ENCODE peak calls at places on chromosomes 1 and 21, in eight cellular contexts. One of them, this sample, is unnamed.
A peak's percentile ranks its signal among the peaks of the same experiment; 100 is the strongest.

GRCh38 chr1:27137022-27137542 is 17.8 kb downstream of the SLC9A1 start:
- DNase-seq in hepatocyte: no peak
- DNase-seq in lung: peak; percentile 69
- DNase-seq in AG09309: no peak
- DNase-seq in cardiac muscle cell: no peak
- DNase-seq in Caco-2: no peak
- DNase-seq in astrocyte of the spinal cord: no peak
- DNase-seq in mammary epithelial cell: no peak
- DNase-seq in this sample: no peak

GRCh38 chr1:13505020-13505419 is 8.8 kb downstream of the LRRC38 start:
- DNase-seq in cardiac muscle cell: no peak
- DNase-seq in astrocyte of the spinal cord: no peak
- DNase-seq in Caco-2: no peak
- DNase-seq in lung: no peak
- DNase-seq in hepatocyte: no peak
- DNase-seq in AG09309: no peak
- DNase-seq in mammary epithelial cell: no peak
- DNase-seq in this sample: no peak

GRCh38 chr1:86356247-86356646 is 39.9 kb downstream of the ODF2L start:
- DNase-seq in hepatocyte: no peak
- DNase-seq in AG09309: no peak
- DNase-seq in Caco-2: no peak
- DNase-seq in astrocyte of the spinal cord: no peak
- DNase-seq in cardiac muscle cell: peak; percentile 40
- DNase-seq in mammary epithelial cell: no peak
- DNase-seq in lung: no peak
- DNase-seq in this sample: no peak

GRCh38 chr1:17027900-17028299 is 16.2 kb upstream of the ATP13A2 start:
- DNase-seq in cardiac muscle cell: no peak
- DNase-seq in astrocyte of the spinal cord: no peak
- DNase-seq in hepatocyte: no peak
- DNase-seq in mammary epithelial cell: no peak
- DNase-seq in lung: peak; percentile 58
- DNase-seq in AG09309: no peak
- DNase-seq in Caco-2: no peak
- DNase-seq in this sample: no peak

GRCh38 chr1:4605158-4605557 is 49.3 kb upstream of the AJAP1 start:
- DNase-seq in mammary epithelial cell: no peak
- DNase-seq in Caco-2: no peak
- DNase-seq in cardiac muscle cell: no peak
- DNase-seq in astrocyte of the spinal cord: no peak
- DNase-seq in AG09309: no peak
- DNase-seq in lung: no peak
- DNase-seq in hepatocyte: no peak
- DNase-seq in this sample: no peak

GRCh38 chr1:201598396-201598795 is 59.5 kb downstream of the NAV1 start:
- DNase-seq in mammary epithelial cell: no peak
- DNase-seq in Caco-2: no peak
- DNase-seq in cardiac muscle cell: no peak
- DNase-seq in hepatocyte: no peak
- DNase-seq in astrocyte of the spinal cord: no peak
- DNase-seq in lung: no peak
- DNase-seq in AG09309: no peak
- DNase-seq in this sample: no peak

GRCh38 chr1:58266242-58266641 is 280.3 kb downstream of the OMA1 start:
- DNase-seq in lung: no peak
- DNase-seq in hepatocyte: no peak
- DNase-seq in astrocyte of the spinal cord: no peak
- DNase-seq in AG09309: no peak
- DNase-seq in mammary epithelial cell: no peak
- DNase-seq in Caco-2: no peak
- DNase-seq in cardiac muscle cell: no peak
- DNase-seq in this sample: no peak

GRCh38 chr1:53086504-53087070 is 24.6 kb downstream of the PODN start:
- DNase-seq in AG09309: no peak
- DNase-seq in Caco-2: no peak
- DNase-seq in cardiac muscle cell: no peak
- DNase-seq in hepatocyte: no peak
- DNase-seq in lung: no peak
- DNase-seq in astrocyte of the spinal cord: no peak
- DNase-seq in mammary epithelial cell: no peak
- DNase-seq in this sample: peak; percentile 70

GRCh38 chr1:229111703-229112319 is 159.1 kb upstream of the RAB4A start:
- DNase-seq in hepatocyte: no peak
- DNase-seq in cardiac muscle cell: peak; percentile 31
- DNase-seq in lung: no peak
- DNase-seq in astrocyte of the spinal cord: no peak
- DNase-seq in Caco-2: no peak
- DNase-seq in AG09309: no peak
- DNase-seq in mammary epithelial cell: no peak
- DNase-seq in this sample: peak; percentile 86

GRCh38 chr1:234246638-234247116 is 126.6 kb upstream of the COA6 start:
- DNase-seq in lung: no peak
- DNase-seq in hepatocyte: no peak
- DNase-seq in AG09309: no peak
- DNase-seq in astrocyte of the spinal cord: no peak
- DNase-seq in mammary epithelial cell: no peak
- DNase-seq in Caco-2: no peak
- DNase-seq in cardiac muscle cell: no peak
- DNase-seq in this sample: no peak

DNA sequence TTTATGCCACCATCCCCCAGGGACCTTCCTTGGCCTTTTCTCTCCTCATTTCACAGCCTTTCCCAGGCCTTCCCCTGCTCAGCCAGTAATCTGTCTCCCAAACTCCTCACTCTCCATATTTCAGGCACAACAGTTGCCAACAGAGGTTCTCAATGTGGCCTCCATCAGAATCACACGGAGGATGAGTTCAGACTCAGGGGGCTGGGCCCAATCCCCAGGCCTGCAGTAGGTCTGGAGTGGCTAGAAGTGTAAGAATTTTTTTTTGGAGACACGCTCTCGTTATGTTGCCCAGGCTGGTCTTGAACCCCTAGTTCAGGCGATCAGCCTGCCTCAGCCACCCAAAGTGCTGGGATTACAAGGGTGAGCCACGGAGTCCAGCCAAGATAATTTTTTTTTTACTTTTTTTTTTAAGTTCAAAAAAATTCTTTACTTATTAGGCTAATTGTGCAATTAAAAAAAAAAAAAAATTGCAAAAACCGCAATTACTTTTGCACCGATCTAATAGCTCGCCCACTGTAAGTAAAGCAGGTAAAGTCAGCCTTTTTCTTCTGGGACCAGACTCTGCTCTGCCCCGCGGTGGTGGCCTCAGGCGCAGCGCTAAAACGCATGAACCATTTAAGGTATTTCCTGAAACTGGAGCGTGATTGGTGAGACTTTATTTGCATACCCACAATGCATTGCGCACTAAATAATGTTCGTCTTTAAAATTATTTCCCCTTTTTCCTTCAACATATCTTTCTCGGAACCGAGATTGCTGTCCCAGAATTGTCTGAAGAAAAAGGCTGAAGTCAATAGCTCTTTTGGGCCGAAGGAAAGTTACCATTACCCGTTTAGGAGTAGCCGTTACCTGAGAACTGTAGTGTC is 18.7 kb downstream of the KIAA2013 start:
- DNase-seq in mammary epithelial cell: peak; percentile 87
- DNase-seq in cardiac muscle cell: peak; percentile 97
- DNase-seq in hepatocyte: peak; percentile 96
- DNase-seq in lung: peak; percentile 94
- DNase-seq in Caco-2: peak; percentile 95
- DNase-seq in AG09309: peak; percentile 79
- DNase-seq in astrocyte of the spinal cord: peak; percentile 96
- DNase-seq in this sample: peak; percentile 96
- H3K4me3 ChIP-seq in mammary epithelial cell: no peak overlapping the region
- H3K4me3 ChIP-seq in cardiac muscle cell: no peak overlapping the region
- H3K4me3 ChIP-seq in hepatocyte: no peak overlapping the region
- H3K4me3 ChIP-seq in lung: no peak overlapping the region
- H3K4me3 ChIP-seq in Caco-2: no peak overlapping the region
- H3K4me3 ChIP-seq in AG09309: no peak overlapping the region
- H3K4me3 ChIP-seq in astrocyte of the spinal cord: no peak overlapping the region
- H3K4me3 ChIP-seq in this sample: no peak overlapping the region

GRCh38 chr1:205030916-205031315 is 12.1 kb upstream of the CNTN2 start:
- DNase-seq in cardiac muscle cell: no peak
- DNase-seq in lung: no peak
- DNase-seq in Caco-2: no peak
- DNase-seq in hepatocyte: no peak
- DNase-seq in AG09309: no peak
- DNase-seq in mammary epithelial cell: no peak
- DNase-seq in astrocyte of the spinal cord: no peak
- DNase-seq in this sample: no peak
- TF ChIP-seq CTCF in cardiac muscle cell: no peak
- TF ChIP-seq CTCF in lung: no peak
- TF ChIP-seq CTCF in Caco-2: no peak
- TF ChIP-seq CTCF in hepatocyte: no peak
- TF ChIP-seq CTCF in AG09309: no peak
- TF ChIP-seq CTCF in mammary epithelial cell: no peak
- TF ChIP-seq CTCF in astrocyte of the spinal cord: no peak
- TF ChIP-seq CTCF in this sample: no peak

GRCh38 chr21:46092026-46092764 is 5.7 kb upstream of the COL6A2 start:
- DNase-seq in astrocyte of the spinal cord: peak; percentile 97
- DNase-seq in Caco-2: peak; percentile 22
- DNase-seq in mammary epithelial cell: no peak
- DNase-seq in cardiac muscle cell: peak; percentile 87
- DNase-seq in AG09309: peak; percentile 97
- DNase-seq in hepatocyte: peak; percentile 62
- DNase-seq in lung: peak; percentile 39
- DNase-seq in this sample: peak; percentile 97
- H3K4me3 ChIP-seq in astrocyte of the spinal cord: no peak overlapping the region
- H3K4me3 ChIP-seq in Caco-2: no peak overlapping the region
- H3K4me3 ChIP-seq in mammary epithelial cell: no peak overlapping the region
- H3K4me3 ChIP-seq in cardiac muscle cell: no peak overlapping the region
- H3K4me3 ChIP-seq in AG09309: peak overlapping the region; percentile 42
- H3K4me3 ChIP-seq in hepatocyte: no peak overlapping the region
- H3K4me3 ChIP-seq in lung: no peak overlapping the region
- H3K4me3 ChIP-seq in this sample: peak overlapping the region; percentile 27

GRCh38 chr1:91513160-91513559 is 12.5 kb downstream of the CDC7 start:
- DNase-seq in cardiac muscle cell: peak; percentile 57
- DNase-seq in mammary epithelial cell: no peak
- DNase-seq in AG09309: no peak
- DNase-seq in hepatocyte: no peak
- DNase-seq in lung: no peak
- DNase-seq in astrocyte of the spinal cord: peak; percentile 41
- DNase-seq in Caco-2: no peak
- DNase-seq in this sample: peak; percentile 61
- TF ChIP-seq CTCF in cardiac muscle cell: peak; percentile 34
- TF ChIP-seq CTCF in mammary epithelial cell: no peak
- TF ChIP-seq CTCF in AG09309: peak; percentile 31
- TF ChIP-seq CTCF in hepatocyte: peak; percentile 62
- TF ChIP-seq CTCF in lung: no peak
- TF ChIP-seq CTCF in astrocyte of the spinal cord: peak; percentile 32
- TF ChIP-seq CTCF in Caco-2: no peak
- TF ChIP-seq CTCF in this sample: peak; percentile 42

GRCh38 chr1:47229031-47229831 is 2.8 kb downstream of the TAL1 start:
- DNase-seq in AG09309: no peak
- DNase-seq in Caco-2: no peak
- DNase-seq in cardiac muscle cell: no peak
- DNase-seq in hepatocyte: no peak
- DNase-seq in mammary epithelial cell: no peak
- DNase-seq in lung: no peak
- DNase-seq in astrocyte of the spinal cord: no peak
- DNase-seq in this sample: no peak
- H3K4me3 ChIP-seq in AG09309: no peak overlapping the region
- H3K4me3 ChIP-seq in Caco-2: no peak overlapping the region
- H3K4me3 ChIP-seq in cardiac muscle cell: no peak overlapping the region
- H3K4me3 ChIP-seq in hepatocyte: no peak overlapping the region
- H3K4me3 ChIP-seq in mammary epithelial cell: no peak overlapping the region
- H3K4me3 ChIP-seq in lung: peak overlapping the region; percentile 34
- H3K4me3 ChIP-seq in astrocyte of the spinal cord: no peak overlapping the region
- H3K4me3 ChIP-seq in this sample: no peak overlapping the region

DNA sequence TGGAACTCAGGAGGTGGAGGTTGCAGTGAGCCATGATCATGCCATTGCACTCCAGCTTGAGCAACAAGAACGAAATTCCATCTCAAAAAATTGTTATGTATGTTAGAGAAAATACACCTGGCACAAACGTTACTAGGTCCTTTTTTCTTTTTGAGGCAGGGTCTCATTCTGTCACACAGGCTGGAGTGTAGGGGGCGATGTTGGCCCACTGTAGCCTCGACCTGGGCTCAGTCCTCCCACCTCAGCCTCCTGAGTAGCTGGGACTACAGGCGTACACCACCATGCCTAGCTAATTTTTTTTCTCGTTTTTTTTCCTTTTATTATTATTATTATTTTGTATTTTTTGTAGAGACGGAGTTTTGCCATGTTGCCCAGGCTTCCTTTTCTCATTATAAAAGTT is 4.4 kb downstream of the HAX1 start:
- DNase-seq in AG09309: no peak
- DNase-seq in mammary epithelial cell: no peak
- DNase-seq in Caco-2: peak; percentile 36
- DNase-seq in cardiac muscle cell: peak; percentile 18
- DNase-seq in astrocyte of the spinal cord: no peak
- DNase-seq in hepatocyte: no peak
- DNase-seq in lung: no peak
- DNase-seq in this sample: no peak
- TF ChIP-seq CTCF in AG09309: no peak
- TF ChIP-seq CTCF in mammary epithelial cell: peak; percentile 13
- TF ChIP-seq CTCF in Caco-2: peak; percentile 38
- TF ChIP-seq CTCF in cardiac muscle cell: peak; percentile 26
- TF ChIP-seq CTCF in astrocyte of the spinal cord: peak; percentile 33
- TF ChIP-seq CTCF in hepatocyte: peak; percentile 26
- TF ChIP-seq CTCF in lung: no peak
- TF ChIP-seq CTCF in this sample: peak; percentile 24